ENCODE peak calls at places on chromosomes 16 and 17, in nine cellular contexts. K is CD8-positive, alpha-beta T cell; I is psoas muscle; R is aorta; G is left ventricle myocardium inferior; Q is cardiac muscle cell; S is right lobe of liver; B is heart right ventricle; C is Panc1. O is an unnamed sample. For H3K4me1, the result is how much of the 10 kb centered on the place peaks cover.

GRCh38 chr16:14050297-14051027 is 20.7 kb upstream of the MRTFB start:
- DNase-seq in K (no peak), I (no peak), R (no peak), G (no peak), Q (no peak), S (no peak), B (no peak), C (no peak), O (no peak)

GRCh38 chr16:89593841-89594240 is 18.3 kb downstream of the CPNE7 start:
- DNase-seq in K (peak), I (no peak), R (no peak), G (no peak), Q (no peak), S (no peak), B (no peak), C (no peak), O (peak)

GRCh38 chr16:804193-805048 is 3.9 kb upstream of the GNG13 start:
- DNase-seq in K (no peak), I (no peak), R (no peak), G (no peak), Q (no peak), S (no peak), B (no peak), C (no peak), O (no peak)

GRCh38 chr16:86708431-86708830 is 130.1 kb downstream of the FOXL1 start:
- DNase-seq in K (no peak), I (peak), R (no peak), G (no peak), Q (no peak), S (no peak), B (no peak), C (no peak), O (no peak)

GRCh38 chr17:2405247-2405926 is 4.5 kb upstream of the MNT start:
- DNase-seq in K (no peak), I (no peak), R (peak), G (no peak), Q (no peak), S (peak), B (no peak), C (no peak), O (no peak)

GRCh38 chr16:85582177-85582888 is 30.8 kb upstream of the GSE1 start:
- DNase-seq in K (no peak), I (no peak), R (no peak), G (no peak), Q (no peak), S (no peak), B (no peak), C (no peak), O (no peak)

GRCh38 chr16:74667215-74667765 is 613 bp upstream of the RFWD3 start:
- DNase-seq in K (peak), I (peak), R (peak), G (peak), Q (peak), S (no peak), B (peak), C (peak), O (peak)

GRCh38 chr17:81114694-81115093 is 50.6 kb upstream of the PVALEF start:
- DNase-seq in K (no peak), I (no peak), R (no peak), G (no peak), Q (no peak), S (no peak), B (no peak), C (no peak), O (no peak)

GRCh38 chr17:6555331-6556120 is 829 bp downstream of the PITPNM3 start:
- DNase-seq in K (no peak), I (no peak), R (no peak), G (no peak), Q (no peak), S (no peak), B (no peak), C (no peak), O (no peak)

GRCh38 chr17:70772761-70773160 is 603.4 kb downstream of the KCNJ2 start:
- DNase-seq in K (no peak), I (no peak), R (no peak), G (no peak), Q (no peak), S (no peak), B (no peak), C (no peak), O (no peak)

GRCh38 chr17:70763018-70763417 is 593.7 kb downstream of the KCNJ2 start:
- DNase-seq in K (no peak), I (no peak), R (no peak), G (no peak), Q (no peak), S (no peak), B (no peak), C (no peak), O (no peak)

DNA sequence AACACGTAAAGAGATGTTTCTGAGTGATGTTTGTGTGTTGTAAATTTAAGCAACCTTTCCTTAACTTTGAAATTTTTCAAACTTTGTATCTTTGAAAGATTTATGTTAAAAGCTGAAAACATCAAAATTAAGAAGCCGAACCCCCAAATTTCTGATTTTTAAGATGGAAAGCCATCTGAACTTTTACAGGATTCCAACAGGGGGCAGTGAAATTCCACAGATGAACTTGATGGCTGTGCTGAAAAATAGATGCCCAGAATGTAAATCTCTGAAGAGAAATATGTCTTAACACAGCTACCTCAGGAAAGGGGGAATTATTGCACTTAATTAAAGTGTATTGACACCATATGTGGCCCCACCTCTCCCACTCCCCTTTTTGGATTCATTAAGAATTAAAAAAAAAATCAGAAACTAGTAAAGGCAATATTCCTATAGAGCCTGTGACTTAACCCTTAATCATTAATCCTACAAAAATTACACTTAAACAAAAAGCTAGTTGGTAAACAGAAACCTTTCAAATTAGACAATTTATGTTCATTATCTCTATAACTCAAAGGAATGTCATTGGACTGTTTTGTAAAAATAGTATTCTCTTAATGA is 597.9 kb downstream of the KCNJ2 start:
- DNase-seq in K (no peak), I (no peak), R (no peak), G (no peak), Q (peak), S (no peak), B (no peak), C (no peak), O (peak)
- H3K4me1 ChIP-seq in K (under half), I (under half), R (under half), G (under half), Q (under half), S (under half), B (under half), C (under half), O (under half)

DNA sequence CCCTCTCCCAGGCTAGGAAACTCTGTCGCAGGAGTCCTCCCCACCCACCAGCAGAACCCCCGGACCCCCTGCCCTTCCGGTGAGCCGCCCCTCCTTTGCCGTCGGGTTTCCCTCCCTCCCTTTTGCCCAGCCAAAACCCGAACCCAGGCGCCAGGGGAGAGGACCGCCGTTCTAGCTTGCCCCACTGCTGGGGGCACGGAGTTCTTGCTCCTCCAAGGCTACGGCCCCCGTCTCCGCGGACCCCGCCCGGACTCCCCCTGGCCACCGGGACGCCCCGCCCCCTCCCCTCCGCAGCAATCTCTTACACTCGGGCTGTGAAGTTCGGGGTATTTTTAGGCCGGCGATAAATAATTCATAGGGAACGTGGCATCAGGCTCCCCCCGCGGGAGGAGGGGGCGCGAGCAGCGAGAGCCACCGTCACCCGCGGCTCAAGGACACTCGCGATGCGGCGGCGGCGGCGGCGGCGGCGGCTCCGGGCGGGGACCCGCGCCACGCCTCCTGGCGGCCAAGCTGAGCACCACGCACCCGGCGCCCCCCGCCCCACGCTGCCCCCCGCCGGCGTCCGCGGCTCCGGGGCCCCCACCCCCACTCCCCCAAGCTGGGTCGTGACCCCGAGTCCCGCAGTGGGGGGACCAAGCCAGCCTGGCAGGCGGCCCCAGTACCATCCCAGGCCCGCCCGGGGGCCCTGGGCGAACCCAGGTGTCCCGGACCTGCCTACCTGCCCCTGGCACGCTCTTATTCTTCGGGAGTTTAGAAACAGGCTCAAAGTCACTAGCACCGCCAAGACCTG is at the start of gene GRIN2C:
- DNase-seq in K (peak), I (no peak), R (no peak), G (no peak), Q (peak), S (no peak), B (no peak), C (no peak), O (no peak)
- H3K4me3 ChIP-seq in K (peak), I (peak), R (no peak), G (peak), Q (peak), S (no peak), B (no peak), C (peak), O (no peak)

DNA sequence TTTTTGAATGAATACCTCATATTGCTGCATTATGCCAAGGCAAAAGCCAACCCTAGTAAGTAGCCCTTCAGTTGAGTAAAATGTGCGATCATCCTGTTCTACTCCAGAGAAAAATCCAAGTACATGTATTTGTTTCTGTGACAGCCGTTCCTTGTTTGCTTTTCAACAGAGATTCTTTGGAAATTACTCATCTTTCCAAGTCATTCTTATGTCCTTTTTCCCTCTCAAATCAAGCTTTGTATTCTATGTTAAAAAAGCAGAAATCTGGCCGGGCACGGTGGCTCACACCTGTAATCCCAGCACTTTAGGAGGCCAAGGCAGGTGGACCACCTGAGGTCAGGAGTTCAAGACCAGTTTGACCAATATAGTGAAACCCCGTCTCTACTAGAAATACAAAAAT is 112.9 kb upstream of the HAS3 start:
- DNase-seq in K (no peak), I (no peak), R (no peak), G (no peak), Q (no peak), S (no peak), B (no peak), C (no peak), O (no peak)
- H3K4me1 ChIP-seq in K (under half), I (under half), R (under half), G (under half), Q (under half), S (under half), B (under half), C (under half), O (under half)

DNA sequence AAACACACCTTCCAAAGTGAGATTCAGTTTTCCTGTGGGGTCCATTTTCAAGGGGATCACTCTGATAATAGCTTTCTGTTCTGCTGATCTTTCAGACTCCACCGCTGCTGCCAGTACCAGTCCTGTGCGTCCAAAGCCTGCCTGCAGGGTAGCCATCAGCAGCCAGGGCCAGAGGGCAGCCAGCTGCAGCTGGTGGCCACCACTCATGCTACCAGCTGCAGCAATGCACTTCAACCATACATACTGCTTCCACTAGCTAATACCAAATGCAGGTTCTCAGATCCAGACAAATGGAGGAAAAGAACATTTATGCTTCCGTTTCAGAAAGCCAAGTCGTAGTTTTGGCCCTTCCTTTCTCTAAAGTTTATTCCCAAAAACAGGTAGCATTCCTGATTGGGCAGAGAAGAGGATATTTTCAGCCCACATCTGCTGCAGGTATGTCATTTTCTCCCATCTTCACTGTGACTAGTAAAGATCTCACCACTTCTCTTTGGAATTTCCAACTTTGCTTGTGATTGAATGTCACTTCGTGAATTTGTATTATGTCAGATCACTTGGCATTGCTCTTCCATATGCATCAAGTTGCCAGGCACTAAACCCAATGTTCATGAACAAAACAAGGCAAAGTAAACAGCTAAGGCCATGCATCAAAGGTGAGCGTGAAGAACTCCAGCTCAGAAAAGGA is 1.8 kb downstream of the RNF43 start:
- DNase-seq in K (no peak), I (no peak), R (no peak), G (peak), Q (peak), S (peak), B (peak), C (no peak), O (no peak)
- H3K4me3 ChIP-seq in K (no peak), I (no peak), R (no peak), G (peak), Q (peak), S (no peak), B (no peak), C (peak), O (no peak)

GRCh38 chr17:77409282-77410161 is 268.8 kb downstream of the SEC14L1 start:
- DNase-seq in K (no peak), I (peak), R (peak), G (peak), Q (peak), S (no peak), B (peak), C (no peak), O (peak)

GRCh38 chr17:77407321-77408277 is 266.8 kb downstream of the SEC14L1 start:
- DNase-seq in K (no peak), I (no peak), R (peak), G (no peak), Q (no peak), S (no peak), B (no peak), C (no peak), O (no peak)

GRCh38 chr17:77405867-77406513 is 265.2 kb downstream of the SEC14L1 start:
- DNase-seq in K (no peak), I (peak), R (no peak), G (no peak), Q (no peak), S (no peak), B (no peak), C (no peak), O (peak)

GRCh38 chr17:77410470-77410869 is 269.7 kb downstream of the SEC14L1 start:
- DNase-seq in K (no peak), I (no peak), R (no peak), G (no peak), Q (no peak), S (no peak), B (no peak), C (no peak), O (no peak)

GRCh38 chr17:77408284-77408683 is 267.5 kb downstream of the SEC14L1 start:
- DNase-seq in K (no peak), I (no peak), R (no peak), G (no peak), Q (no peak), S (no peak), B (no peak), C (no peak), O (no peak)
- H3K4me1 ChIP-seq in K (half or more), I (half or more), R (under half), G (half or more), Q (under half), S (under half), B (half or more), C (half or more), O (half or more)